ENCODE peak calls at places on chromosome 20, in ten cellular contexts. K is omental fat pad; S is activated T-cell treated with anti-CD3 and anti-CD28 coated beads, Interleukin-2, amount 50 U/mL, for 72 hours; Q is DND-41; J is central memory CD8-positive, alpha-beta T cell; C is lower lobe of right lung; A is PC-3; E is HCT116; X is left lung; I is pancreas. F is an unnamed sample.
A peak's percentile ranks its signal among the peaks of the same experiment; 100 is the strongest.

GRCh38 chr20:1809121-1809520 is 86.1 kb upstream of the SIRPA start:
- ATAC-seq in K (no peak), S (peak; percentile 29), Q (no peak), J (no peak), C (no peak), A (peak; percentile 85), E (peak; percentile 61), X (no peak), I (no peak), F (no peak)

GRCh38 chr20:23419995-23420901 is 1.0 kb downstream of the NAPB start:
- ATAC-seq in K (peak; percentile 55), S (peak; percentile 28), Q (peak; percentile 18), J (peak; percentile 13), C (peak; percentile 75), A (peak; percentile 29), E (peak; percentile 19), X (peak; percentile 69), I (peak; percentile 73), F (peak; percentile 35)

GRCh38 chr20:33730946-33731692 is 677 bp upstream of the ZNF341 start:
- ATAC-seq in K (no peak), S (no peak), Q (no peak), J (no peak), C (no peak), A (no peak), E (no peak), X (no peak), I (no peak), F (no peak)

GRCh38 chr20:5481872-5482271 is 165.1 kb upstream of the PROKR2 start:
- ATAC-seq in K (no peak), S (no peak), Q (no peak), J (no peak), C (no peak), A (no peak), E (no peak), X (no peak), I (peak; percentile 81), F (no peak)

GRCh38 chr20:9269280-9269971 is 200.5 kb downstream of the PLCB4 start:
- ATAC-seq in K (no peak), S (no peak), Q (no peak), J (no peak), C (no peak), A (no peak), E (no peak), X (no peak), I (no peak), F (no peak)

GRCh38 chr20:858011-858410 is 24.5 kb downstream of the FAM110A start:
- ATAC-seq in K (no peak), S (no peak), Q (no peak), J (no peak), C (no peak), A (no peak), E (no peak), X (no peak), I (no peak), F (no peak)

GRCh38 chr20:52874241-52874640 is 97.9 kb upstream of the TSHZ2 start:
- ATAC-seq in K (no peak), S (no peak), Q (no peak), J (no peak), C (no peak), A (no peak), E (no peak), X (no peak), I (no peak), F (no peak)

GRCh38 chr20:48818481-48818987 is 9.3 kb downstream of the PREX1 start:
- ATAC-seq in K (no peak), S (peak; percentile 30), Q (peak; percentile 61), J (peak; percentile 48), C (no peak), A (no peak), E (no peak), X (no peak), I (no peak), F (no peak)

GRCh38 chr20:4787069-4787468 is 65.4 kb downstream of the PRND start:
- ATAC-seq in K (no peak), S (no peak), Q (no peak), J (no peak), C (no peak), A (no peak), E (no peak), X (peak; percentile 61), I (no peak), F (peak; percentile 69)

GRCh38 chr20:21020656-21021004 is 85.5 kb downstream of the LINC00237 start:
- ATAC-seq in K (peak; percentile 71), S (no peak), Q (no peak), J (no peak), C (no peak), A (no peak), E (no peak), X (no peak), I (no peak), F (no peak)

GRCh38 chr20:62022575-62023139 is 43.0 kb downstream of the TAF4 start:
- ATAC-seq in K (no peak), S (no peak), Q (no peak), J (no peak), C (no peak), A (no peak), E (no peak), X (no peak), I (no peak), F (no peak)

GRCh38 chr20:4867036-4867435 is 134.3 kb downstream of the SLC23A2 start:
- ATAC-seq in K (no peak), S (no peak), Q (peak; percentile 33), J (no peak), C (peak; percentile 39), A (no peak), E (no peak), X (no peak), I (no peak), F (no peak)

GRCh38 chr20:25125636-25126035 is 43.7 kb upstream of the VSX1 start:
- ATAC-seq in K (no peak), S (no peak), Q (no peak), J (no peak), C (no peak), A (no peak), E (no peak), X (no peak), I (no peak), F (no peak)

GRCh38 chr20:8428988-8429387 is 296.9 kb downstream of the PLCB1 start:
- ATAC-seq in K (no peak), S (peak; percentile 34), Q (no peak), J (peak; percentile 86), C (no peak), A (no peak), E (no peak), X (no peak), I (no peak), F (no peak)

GRCh38 chr20:46683939-46684750 is 5.1 kb downstream of the TP53RK start:
- ATAC-seq in K (peak; percentile 62), S (no peak), Q (no peak), J (no peak), C (peak; percentile 72), A (peak; percentile 60), E (peak; percentile 48), X (peak; percentile 88), I (peak; percentile 81), F (peak; percentile 73)

GRCh38 chr20:40812415-40813212 is 123.6 kb upstream of the MAFB start:
- ATAC-seq in K (peak; percentile 33), S (no peak), Q (no peak), J (no peak), C (no peak), A (no peak), E (peak; percentile 40), X (no peak), I (no peak), F (no peak)

GRCh38 chr20:21048841-21049273 is 57.3 kb downstream of the LINC00237 start:
- ATAC-seq in K (no peak), S (peak; percentile 70), Q (peak; percentile 68), J (no peak), C (peak; percentile 66), A (peak; percentile 77), E (peak; percentile 99), X (peak; percentile 69), I (peak; percentile 60), F (no peak)

GRCh38 chr20:10093087-10093591 is 58.4 kb downstream of the ANKEF1 start:
- ATAC-seq in K (peak; percentile 83), S (no peak), Q (no peak), J (no peak), C (no peak), A (peak; percentile 85), E (peak; percentile 57), X (no peak), I (peak; percentile 70), F (no peak)

GRCh38 chr20:50036703-50037102 is 53.9 kb downstream of the SNAI1 start:
- ATAC-seq in K (no peak), S (no peak), Q (no peak), J (no peak), C (no peak), A (no peak), E (no peak), X (no peak), I (no peak), F (no peak)

GRCh38 chr20:58224097-58224496 is 4.4 kb downstream of the ANKRD60 start:
- ATAC-seq in K (no peak), S (peak; percentile 83), Q (no peak), J (no peak), C (no peak), A (peak; percentile 21), E (no peak), X (no peak), I (no peak), F (no peak)

GRCh38 chr20:32556312-32557184 is 28.6 kb downstream of the NOL4L start:
- ATAC-seq in K (no peak), S (no peak), Q (no peak), J (no peak), C (no peak), A (no peak), E (no peak), X (no peak), I (peak; percentile 65), F (no peak)

GRCh38 chr20:38700146-38700545 is 24.1 kb upstream of the SLC32A1 start:
- ATAC-seq in K (no peak), S (no peak), Q (no peak), J (no peak), C (no peak), A (no peak), E (no peak), X (no peak), I (no peak), F (no peak)

GRCh38 chr20:49287555-49288249 is 9.8 kb upstream of the ZNFX1 start:
- ATAC-seq in K (no peak), S (peak; percentile 5), Q (no peak), J (no peak), C (no peak), A (peak; percentile 25), E (no peak), X (peak; percentile 14), I (no peak), F (no peak)

GRCh38 chr20:7124120-7124519 is 356.6 kb downstream of the BMP2 start:
- ATAC-seq in K (no peak), S (no peak), Q (no peak), J (no peak), C (no peak), A (no peak), E (no peak), X (no peak), I (no peak), F (no peak)

GRCh38 chr20:1734269-1734858 is 76.8 kb upstream of the SIRPG start:
- ATAC-seq in K (no peak), S (peak; percentile 85), Q (peak; percentile 70), J (no peak), C (no peak), A (peak; percentile 97), E (peak; percentile 63), X (no peak), I (no peak), F (no peak)

GRCh38 chr20:63198606-63199005 is 17.3 kb downstream of the YTHDF1 start:
- ATAC-seq in K (no peak), S (no peak), Q (no peak), J (no peak), C (no peak), A (no peak), E (no peak), X (no peak), I (no peak), F (no peak)

GRCh38 chr20:36543187-36544133 is 2.1 kb downstream of the MYL9 start:
- ATAC-seq in K (peak; percentile 10), S (no peak), Q (no peak), J (no peak), C (no peak), A (no peak), E (no peak), X (no peak), I (peak; percentile 45), F (peak; percentile 30)

GRCh38 chr20:3222635-3223600 is 13.6 kb downstream of the ITPA start:
- ATAC-seq in K (no peak), S (peak; percentile 68), Q (peak; percentile 7), J (no peak), C (peak; percentile 29), A (peak; percentile 60), E (no peak), X (peak; percentile 36), I (peak; percentile 72), F (no peak)